ENCODE peak calls at places on chromosome X, in six cellular contexts. O, P, K, R, X and G are unnamed samples.

GRCh38 chrX:46574337-46574940 is 874 bp downstream of the CHST7 start:
- DNase-seq in O (no peak), P (peak), K (peak), R (peak), X (no peak), G (no peak)

GRCh38 chrX:17563515-17563914 is 173.8 kb upstream of the SCML1 start:
- DNase-seq in O (no peak), P (no peak), K (no peak), R (no peak), X (no peak), G (no peak)

GRCh38 chrX:9286234-9286633 is 178.6 kb upstream of the TBL1X start:
- DNase-seq in O (no peak), P (no peak), K (no peak), R (no peak), X (no peak), G (no peak)

GRCh38 chrX:40437348-40437747 is 143.4 kb upstream of the ATP6AP2 start:
- DNase-seq in O (no peak), P (no peak), K (no peak), R (no peak), X (no peak), G (no peak)

GRCh38 chrX:132375941-132376340 is 112.9 kb downstream of the MBNL3 start:
- DNase-seq in O (no peak), P (no peak), K (no peak), R (peak), X (no peak), G (no peak)

GRCh38 chrX:115344885-115345653 is 55.6 kb downstream of the LUZP4 start:
- DNase-seq in O (peak), P (peak), K (no peak), R (peak), X (no peak), G (peak)

GRCh38 chrX:12974217-12974796 is 603 bp upstream of the TMSB4X start:
- DNase-seq in O (no peak), P (peak), K (no peak), R (peak), X (no peak), G (peak)

GRCh38 chrX:24260827-24261550 is 52.9 kb downstream of the SUPT20HL2 start:
- DNase-seq in O (no peak), P (peak), K (no peak), R (no peak), X (no peak), G (no peak)

GRCh38 chrX:3669841-3670240 is 43.6 kb downstream of the PRKX start:
- DNase-seq in O (peak), P (no peak), K (no peak), R (no peak), X (no peak), G (no peak)

GRCh38 chrX:994780-995179 is 217.7 kb downstream of the CRLF2 start:
- DNase-seq in O (no peak), P (no peak), K (no peak), R (no peak), X (no peak), G (no peak)

GRCh38 chrX:989959-990510 is 222.4 kb downstream of the CRLF2 start:
- DNase-seq in O (peak), P (peak), K (peak), R (peak), X (no peak), G (no peak)
- TF ChIP-seq CTCF in O (no peak), P (no peak), K (no peak), R (no peak), X (no peak), G (no peak)

DNA sequence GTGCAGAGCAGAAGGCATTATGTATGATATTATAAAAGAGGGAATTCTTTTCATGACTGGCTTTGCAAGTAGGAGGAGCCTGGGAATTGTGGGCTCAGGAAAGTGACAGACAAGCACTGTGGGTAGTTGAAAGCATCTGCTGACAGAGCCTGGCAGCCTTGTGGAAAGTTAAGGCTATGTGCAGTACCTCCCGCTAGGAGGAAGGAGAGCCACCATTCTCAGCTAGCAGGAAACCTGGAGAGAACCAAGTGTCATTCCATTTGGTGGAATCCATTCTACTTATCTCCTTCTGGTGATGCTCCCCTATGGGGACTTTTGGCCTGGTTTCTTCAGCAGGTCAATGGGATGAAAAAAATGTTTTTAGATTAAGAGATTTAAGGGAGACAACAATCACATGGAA is 81.8 kb downstream of the ASB9 start:
- DNase-seq in O (no peak), P (no peak), K (no peak), R (peak), X (no peak), G (no peak)
- TF ChIP-seq CTCF in O (no peak), P (no peak), K (no peak), R (no peak), X (no peak), G (no peak)

GRCh38 chrX:51641421-51642021 is 22.8 kb upstream of the CENPVL3 start:
- DNase-seq in O (peak), P (peak), K (no peak), R (peak), X (no peak), G (peak)
- TF ChIP-seq CTCF in O (peak), P (peak), K (peak), R (peak), X (no peak), G (no peak)

GRCh38 chrX:31851761-31852160 is 779.9 kb upstream of the FTHL17 start:
- DNase-seq in O (no peak), P (no peak), K (no peak), R (no peak), X (no peak), G (no peak)
- TF ChIP-seq CTCF in O (no peak), P (no peak), K (no peak), R (no peak), X (no peak), G (no peak)

GRCh38 chrX:351736-352135 is 33.1 kb upstream of the GTPBP6 start:
- DNase-seq in O (no peak), P (no peak), K (no peak), R (no peak), X (no peak), G (no peak)
- TF ChIP-seq CTCF in O (no peak), P (no peak), K (no peak), R (no peak), X (no peak), G (no peak)